ENCODE peak calls at places on chromosome 5, in nine cellular contexts. D, Z, E, J, F, P, Y, B and G are unnamed samples.

GRCh38 chr5:109329296-109330252 is 80.2 kb downstream of the PJA2 start:
- DNase-seq in D (no peak), Z (no peak), E (no peak), J (no peak), F (peak; percentile 93), P (no peak), Y (no peak), B (no peak), G (peak; percentile 39)

GRCh38 chr5:147346006-147346561 is 111.3 kb downstream of the STK32A start:
- DNase-seq in D (no peak), Z (no peak), E (no peak), J (no peak), F (no peak), P (no peak), Y (no peak), B (no peak), G (no peak)

GRCh38 chr5:172897691-172898512 is 61.3 kb upstream of the RPL26L1 start:
- DNase-seq in D (no peak), Z (no peak), E (peak; percentile 42), J (no peak), F (peak; percentile 97), P (no peak), Y (peak; percentile 96), B (no peak), G (peak; percentile 76)

GRCh38 chr5:42583322-42583721 is 160.1 kb downstream of the GHR start:
- DNase-seq in D (no peak), Z (no peak), E (peak; percentile 33), J (peak; percentile 47), F (peak; percentile 38), P (peak; percentile 49), Y (peak; percentile 58), B (peak; percentile 24), G (peak; percentile 43)

GRCh38 chr5:125346316-125346715 is 599.9 kb upstream of the ZNF608 start:
- DNase-seq in D (no peak), Z (no peak), E (no peak), J (no peak), F (no peak), P (no peak), Y (no peak), B (no peak), G (no peak)

GRCh38 chr5:40834391-40834848 is 602 bp downstream of the RPL37 start:
- DNase-seq in D (no peak), Z (no peak), E (no peak), J (peak; percentile 29), F (peak; percentile 33), P (no peak), Y (peak; percentile 42), B (peak; percentile 38), G (no peak)

GRCh38 chr5:146993876-146994530 is 115.4 kb upstream of the PPP2R2B start:
- DNase-seq in D (no peak), Z (no peak), E (no peak), J (no peak), F (no peak), P (no peak), Y (no peak), B (no peak), G (no peak)

GRCh38 chr5:145947581-145947980 is 11.2 kb downstream of the SH3RF2 start:
- DNase-seq in D (no peak), Z (no peak), E (no peak), J (no peak), F (no peak), P (no peak), Y (no peak), B (no peak), G (no peak)

GRCh38 chr5:84301535-84301934 is 83.1 kb downstream of the EDIL3 start:
- DNase-seq in D (no peak), Z (no peak), E (no peak), J (no peak), F (peak; percentile 56), P (no peak), Y (peak; percentile 13), B (no peak), G (no peak)

GRCh38 chr5:36300181-36300926 is 1.3 kb downstream of the RANBP3L start:
- DNase-seq in D (no peak), Z (no peak), E (no peak), J (no peak), F (peak; percentile 1), P (no peak), Y (no peak), B (no peak), G (no peak)

GRCh38 chr5:31794009-31794408 is 155.1 kb downstream of the PDZD2 start:
- DNase-seq in D (no peak), Z (no peak), E (no peak), J (no peak), F (no peak), P (no peak), Y (no peak), B (no peak), G (no peak)

GRCh38 chr5:602466-603035 is 9.6 kb upstream of the CEP72 start:
- DNase-seq in D (no peak), Z (no peak), E (no peak), J (no peak), F (no peak), P (no peak), Y (no peak), B (peak; percentile 0), G (no peak)

GRCh38 chr5:3277590-3278196 is 317.9 kb upstream of the IRX1 start:
- DNase-seq in D (no peak), Z (no peak), E (no peak), J (no peak), F (no peak), P (no peak), Y (no peak), B (no peak), G (no peak)

GRCh38 chr5:118889165-118889564 is 99.2 kb downstream of the DTWD2 start:
- DNase-seq in D (no peak), Z (no peak), E (no peak), J (no peak), F (no peak), P (no peak), Y (no peak), B (no peak), G (no peak)

DNA sequence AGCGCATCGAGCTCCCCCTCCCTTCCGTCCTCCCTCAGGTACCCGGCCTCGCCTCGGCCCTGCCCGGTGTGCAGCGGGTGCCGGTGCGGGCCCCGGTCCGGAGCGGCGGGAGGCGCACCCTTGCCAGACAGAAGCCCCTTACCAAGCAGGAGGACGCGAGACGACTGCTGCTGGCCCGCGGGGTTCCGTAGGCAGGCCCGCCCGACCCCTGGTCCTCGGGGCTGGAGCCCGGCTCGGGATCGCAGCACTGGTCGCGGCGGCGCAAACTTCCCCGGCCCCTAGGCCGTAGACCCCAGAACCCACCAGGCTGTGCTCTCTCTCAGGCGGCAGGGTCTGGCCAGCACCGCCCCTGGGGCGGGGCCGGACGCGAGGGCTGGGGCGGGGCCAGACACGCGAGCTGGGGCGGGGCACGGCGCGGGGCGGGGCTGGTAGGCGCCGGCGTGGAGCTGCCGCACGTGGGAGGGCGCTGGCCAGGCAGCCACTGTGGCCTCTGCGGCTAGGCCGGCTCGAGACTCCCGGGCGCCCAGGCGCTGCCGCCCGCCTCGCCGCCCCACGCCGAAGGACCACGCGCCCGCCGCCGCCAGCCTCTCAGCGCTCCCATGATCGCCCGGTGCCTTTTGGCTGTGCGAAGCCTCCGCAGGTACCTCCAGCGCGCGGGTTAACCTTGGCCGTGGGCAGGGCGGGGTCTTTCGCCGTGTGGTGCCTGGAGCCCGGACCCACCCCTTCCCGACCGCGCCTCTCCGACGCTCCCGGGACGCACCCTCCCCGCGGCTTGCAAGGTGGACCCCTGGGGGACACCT is at the start of the genes NLN and SGTB:
- DNase-seq in D (peak; percentile 95), Z (peak; percentile 21), E (peak; percentile 86), J (peak; percentile 91), F (peak; percentile 66), P (peak; percentile 69), Y (peak; percentile 80), B (peak; percentile 86), G (peak; percentile 77)
- TF ChIP-seq POLR2A in D (peak; percentile 35), Z (no peak), E (no peak), J (peak; percentile 18), F (no peak), P (no peak), Y (peak; percentile 73), B (no peak), G (peak; percentile 86)

GRCh38 chr5:181239062-181239663 is 4.5 kb downstream of the RACK1 start:
- DNase-seq in D (no peak), Z (no peak), E (no peak), J (no peak), F (no peak), P (no peak), Y (no peak), B (no peak), G (no peak)

GRCh38 chr5:181243521-181244307 is at the start of gene RACK1:
- DNase-seq in D (peak; percentile 90), Z (no peak), E (peak; percentile 84), J (peak; percentile 90), F (peak; percentile 85), P (peak; percentile 89), Y (peak; percentile 92), B (peak; percentile 91), G (peak; percentile 70)

GRCh38 chr5:181242031-181242451 is 1.7 kb downstream of the RACK1 start:
- DNase-seq in D (no peak), Z (no peak), E (no peak), J (no peak), F (no peak), P (no peak), Y (no peak), B (no peak), G (no peak)

GRCh38 chr5:181243020-181243520 is 636 bp downstream of the RACK1 start:
- DNase-seq in D (no peak), Z (no peak), E (no peak), J (no peak), F (no peak), P (no peak), Y (no peak), B (no peak), G (no peak)

DNA sequence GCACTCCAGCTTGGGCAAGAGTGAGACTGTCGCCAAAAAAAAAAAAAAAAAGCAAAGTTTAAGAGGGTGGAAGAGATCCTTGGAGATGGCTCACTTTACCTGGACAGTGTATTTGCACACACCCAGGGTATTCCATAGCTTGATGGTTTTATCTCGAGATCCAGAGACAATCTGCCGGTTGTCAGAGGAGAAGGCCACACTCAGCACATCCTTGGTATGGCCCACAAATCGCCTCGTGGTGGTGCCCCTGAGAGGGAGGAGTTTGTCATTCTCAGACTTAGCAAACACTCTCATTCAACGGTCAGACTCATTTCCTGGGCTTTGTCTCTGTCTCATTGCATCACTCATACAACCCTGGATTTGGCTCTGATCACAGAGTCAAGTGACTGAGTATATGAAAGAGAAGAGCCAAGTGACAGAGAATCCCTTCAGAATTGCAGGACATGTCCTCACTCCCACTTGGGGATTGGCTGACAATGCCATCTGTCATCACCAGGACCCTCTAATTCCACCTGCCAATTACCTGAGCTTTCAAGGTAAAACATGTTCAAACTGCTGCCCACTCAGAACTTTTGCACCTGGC is 2.2 kb downstream of the RACK1 start:
- DNase-seq in D (no peak), Z (no peak), E (no peak), J (no peak), F (peak; percentile 90), P (peak; percentile 52), Y (peak; percentile 64), B (peak; percentile 25), G (peak; percentile 46)
- TF ChIP-seq POLR2A in D (no peak), Z (no peak), E (no peak), J (no peak), F (no peak), P (no peak), Y (no peak), B (no peak), G (no peak)

GRCh38 chr5:177505075-177505474 is 4.6 kb downstream of the DOK3 start:
- DNase-seq in D (no peak), Z (no peak), E (no peak), J (no peak), F (no peak), P (no peak), Y (no peak), B (no peak), G (no peak)
- TF ChIP-seq POLR2A in D (no peak), Z (no peak), E (no peak), J (no peak), F (no peak), P (no peak), Y (no peak), B (no peak), G (no peak)

GRCh38 chr5:165134146-165134545 is 1628.7 kb downstream of the MAT2B start:
- DNase-seq in D (no peak), Z (no peak), E (no peak), J (no peak), F (no peak), P (no peak), Y (no peak), B (no peak), G (no peak)
- TF ChIP-seq POLR2A in D (no peak), Z (no peak), E (no peak), J (no peak), F (no peak), P (no peak), Y (no peak), B (no peak), G (no peak)